ENCODE peak calls at places on chromosome 4, in six cellular contexts. E is stimulated activated CD8-positive, alpha-beta memory T cell treated with anti-CD3 and anti-CD28 coated beads, Interleukin-2, amount 100 ng/mL, for 48 hours; O is GM23248; H is smooth muscle cell of the brain vasculature; P is DMS153; X is EL. F is an unnamed sample.

GRCh38 chr4:115154826-115155225 is 41.4 kb upstream of the NDST4 start:
- DNase-seq in E (no peak), O (peak), H (peak), P (peak), X (no peak), F (no peak)

GRCh38 chr4:130600706-130601105 is 1504.8 kb downstream of the C4orf33 start:
- DNase-seq in E (no peak), O (no peak), H (no peak), P (no peak), X (peak), F (no peak)

GRCh38 chr4:79528241-79528706 is 120.2 kb upstream of the GK2 start:
- DNase-seq in E (no peak), O (no peak), H (no peak), P (no peak), X (no peak), F (no peak)

GRCh38 chr4:136395212-136395722 is 1137.0 kb downstream of the PCDH18 start:
- DNase-seq in E (no peak), O (no peak), H (no peak), P (no peak), X (no peak), F (no peak)

GRCh38 chr4:88320780-88321373 is 36.5 kb upstream of the PPM1K start:
- DNase-seq in E (peak), O (peak), H (peak), P (no peak), X (peak), F (no peak)

GRCh38 chr4:158016511-158016910 is 156.3 kb downstream of the GASK1B start:
- DNase-seq in E (no peak), O (peak), H (no peak), P (no peak), X (peak), F (no peak)

GRCh38 chr4:77073981-77074865 is 1.6 kb downstream of the CCNI start:
- DNase-seq in E (no peak), O (peak), H (no peak), P (no peak), X (no peak), F (no peak)

GRCh38 chr4:166637816-166638215 is 596.5 kb downstream of the SPOCK3 start:
- DNase-seq in E (no peak), O (no peak), H (no peak), P (no peak), X (no peak), F (no peak)

GRCh38 chr4:113905301-113905700 is 74.1 kb downstream of the ARSJ start:
- DNase-seq in E (no peak), O (no peak), H (no peak), P (no peak), X (no peak), F (no peak)

GRCh38 chr4:88002786-88003185 is 4.6 kb upstream of the PKD2 start:
- DNase-seq in E (no peak), O (peak), H (no peak), P (peak), X (peak), F (no peak)

GRCh38 chr4:57403591-57403990 is 293.4 kb upstream of the IGFBP7 start:
- DNase-seq in E (no peak), O (no peak), H (no peak), P (no peak), X (peak), F (no peak)

GRCh38 chr4:74228691-74229640 is 71.0 kb downstream of the MTHFD2L start:
- DNase-seq in E (peak), O (peak), H (peak), P (peak), X (peak), F (peak)

GRCh38 chr4:52192697-52193096 is 141.6 kb downstream of the SPATA18 start:
- DNase-seq in E (no peak), O (peak), H (no peak), P (no peak), X (no peak), F (no peak)

GRCh38 chr4:148166132-148166531 is 276.1 kb downstream of the NR3C2 start:
- DNase-seq in E (no peak), O (peak), H (no peak), P (no peak), X (no peak), F (no peak)

GRCh38 chr4:36213956-36214355 is 30.4 kb downstream of the ARAP2 start:
- DNase-seq in E (no peak), O (no peak), H (no peak), P (no peak), X (no peak), F (no peak)